ENCODE peak calls at places on chromosomes 13 and 19, in four cellular contexts. Y is cardiac muscle cell, M is OCI-LY7, T is astrocyte. V is an unnamed sample.
A peak's percentile ranks its signal among the peaks of the same experiment; 100 is the strongest.

GRCh38 chr19:703651-704446 is 4.9 kb upstream of the PALM start:
- DNase-seq in Y (peak; percentile 73), M (peak; percentile 81), T (no peak), V (peak; percentile 64)

GRCh38 chr13:48600374-48601364 is 53.1 kb upstream of the CYSLTR2 start:
- DNase-seq in Y (no peak), M (no peak), T (peak; percentile 98), V (no peak)

GRCh38 chr13:30700364-30700763 is 35.0 kb upstream of the ALOX5AP start:
- DNase-seq in Y (no peak), M (no peak), T (no peak), V (no peak)

GRCh38 chr13:48783181-48783630 is 129.5 kb downstream of the CYSLTR2 start:
- DNase-seq in Y (no peak), M (no peak), T (peak; percentile 85), V (no peak)

GRCh38 chr13:21625366-21625765 is 21.4 kb upstream of the MICU2 start:
- DNase-seq in M (peak; percentile 50), T (peak; percentile 7), Y (no peak), V (no peak)

GRCh38 chr13:79917628-79918027 is 423.3 kb downstream of the SPRY2 start:
- DNase-seq in M (no peak), Y (no peak), T (no peak), V (no peak)

GRCh38 chr19:4896372-4896771 is 6.3 kb downstream of the ARRDC5 start:
- DNase-seq in M (no peak), Y (no peak), T (peak; percentile 12), V (no peak)

GRCh38 chr19:41882568-41883462 is at the start of gene ARHGEF1:
- DNase-seq in T (no peak), Y (peak; percentile 38), M (peak; percentile 70), V (no peak)

GRCh38 chr13:28640861-28641599 is 17.9 kb upstream of the POMP start:
- DNase-seq in T (no peak), M (no peak), Y (no peak), V (no peak)

GRCh38 chr13:27822258-27822872 is 30.1 kb downstream of the GSX1 start:
- DNase-seq in T (no peak), M (no peak), Y (no peak), V (no peak)

GRCh38 chr13:20175907-20176652 is 15.2 kb upstream of the GJA3 start:
- DNase-seq in M (no peak), Y (no peak), T (no peak), V (no peak)

GRCh38 chr19:2777952-2778683 is 5.0 kb downstream of the SGTA start:
- DNase-seq in Y (no peak), M (no peak), T (no peak), V (no peak)

DNA sequence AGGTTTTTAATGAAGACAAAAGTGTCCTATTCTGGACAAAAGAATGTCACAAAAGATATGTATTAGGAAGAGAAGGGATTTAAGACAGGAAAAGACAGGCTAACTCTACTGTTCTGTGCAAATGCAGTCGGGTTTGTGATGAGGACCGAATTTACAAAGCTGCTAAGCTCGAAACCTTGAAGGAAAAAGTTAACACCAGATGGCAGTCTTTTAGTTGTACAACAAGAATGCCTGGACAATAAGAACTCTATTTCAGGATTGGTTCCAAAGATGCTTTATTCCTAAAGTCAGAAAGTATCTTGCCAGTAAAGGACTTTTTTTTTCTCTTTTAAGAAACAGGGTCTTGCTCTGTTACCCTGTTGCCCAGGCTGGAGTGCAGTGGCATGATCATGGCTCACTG is 51.1 kb downstream of the HS6ST3 start:
- DNase-seq in M (peak; percentile 4), T (peak; percentile 3), Y (peak; percentile 59), V (no peak)
- TF ChIP-seq CTCF in M (peak; percentile 18), T (no peak), Y (peak; percentile 13), V (no peak)

GRCh38 chr19:36916991-36917390 is 859 bp downstream of the ZNF568 start:
- DNase-seq in T (peak; percentile 47), Y (peak; percentile 6), M (no peak), V (no peak)
- H3K27ac ChIP-seq in T (peak overlapping the region; percentile 93), Y (peak overlapping the region; percentile 91), M (no peak overlapping the region), V (peak overlapping the region; percentile 80)

DNA sequence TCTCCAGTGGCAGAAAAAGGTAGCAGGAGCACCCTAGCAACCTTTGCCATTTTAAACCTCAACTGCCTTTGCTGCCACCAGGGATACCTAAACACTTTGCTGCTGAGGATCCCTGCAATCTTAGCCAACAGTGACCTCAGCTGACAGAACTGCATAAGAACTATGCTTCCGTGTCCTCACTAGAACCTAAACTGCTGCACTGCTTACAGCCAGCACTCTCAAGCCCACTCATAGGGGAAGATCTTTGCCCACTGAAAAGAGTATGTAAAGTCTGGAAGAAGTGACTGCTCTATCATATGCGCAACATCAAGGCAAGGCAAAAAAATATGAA is 270.0 kb upstream of the PCDH20 start:
- DNase-seq in M (no peak), T (no peak), Y (peak; percentile 61), V (no peak)
- TF ChIP-seq CTCF in M (no peak), T (no peak), Y (no peak), V (no peak)

GRCh38 chr13:45417790-45418534 is at the start of gene SLC25A30:
- DNase-seq in T (peak; percentile 83), M (peak; percentile 32), Y (peak; percentile 95), V (peak; percentile 88)

GRCh38 chr13:45416521-45417125 is 1.6 kb downstream of the SLC25A30 start:
- DNase-seq in T (no peak), M (no peak), Y (no peak), V (no peak)

GRCh38 chr13:45413826-45414312 is 4.3 kb downstream of the SLC25A30 start:
- DNase-seq in T (peak; percentile 12), Y (no peak), M (no peak), V (no peak)

GRCh38 chr13:45412274-45413049 is 5.7 kb downstream of the SLC25A30 start:
- DNase-seq in T (no peak), Y (no peak), M (no peak), V (no peak)

DNA sequence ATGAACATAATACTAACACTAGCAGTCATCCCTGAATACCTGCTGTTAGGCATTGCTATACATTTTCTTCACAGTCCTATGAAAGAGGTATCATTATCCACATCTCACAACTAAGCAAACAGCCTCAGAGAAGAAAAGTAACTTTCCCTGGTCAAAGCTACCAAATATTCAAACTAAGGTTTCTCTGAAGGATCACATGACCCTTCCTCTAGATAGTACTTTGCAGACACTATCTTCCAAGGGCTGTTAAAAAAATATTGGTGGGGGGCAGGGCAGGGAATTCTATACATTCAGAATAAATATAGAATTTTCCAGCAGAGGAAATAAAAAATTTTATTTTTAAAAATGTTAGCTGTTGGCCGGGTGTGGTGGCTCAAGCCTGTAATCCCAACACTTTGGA is 3.1 kb downstream of the SLC25A30 start:
- DNase-seq in M (no peak), T (no peak), Y (no peak), V (no peak)
- H3K27ac ChIP-seq in M (no peak overlapping the region), T (no peak overlapping the region), Y (peak overlapping the region; percentile 1), V (no peak overlapping the region)